ENCODE peak calls at places on chromosomes 11 and 22, in seven cellular contexts. O, D, T, B, P, J and N are unnamed samples.

GRCh38 chr11:46680164-46680760 is 20.2 kb downstream of the ARHGAP1 start:
- DNase-seq in O (no peak), D (no peak), T (no peak), B (no peak), P (no peak), J (no peak), N (no peak)

GRCh38 chr11:827146-827860 is 416 bp upstream of the CRACR2B start:
- DNase-seq in O (no peak), D (peak), T (no peak), B (no peak), P (no peak), J (peak), N (no peak)

GRCh38 chr11:19811391-19811790 is 98.8 kb downstream of the NAV2 start:
- DNase-seq in O (no peak), D (no peak), T (no peak), B (no peak), P (no peak), J (no peak), N (no peak)

GRCh38 chr11:29712616-29713015 is 304.2 kb downstream of the KCNA4 start:
- DNase-seq in O (no peak), D (no peak), T (no peak), B (no peak), P (no peak), J (no peak), N (no peak)

GRCh38 chr22:41401781-41402648 is 20.3 kb downstream of the TEF start:
- DNase-seq in O (no peak), D (peak), T (peak), B (peak), P (no peak), J (peak), N (peak)

GRCh38 chr11:108496643-108497256 is 1.4 kb downstream of the POGLUT3 start:
- DNase-seq in O (no peak), D (no peak), T (no peak), B (no peak), P (no peak), J (no peak), N (no peak)

GRCh38 chr22:45218974-45219373 is 21.7 kb downstream of the KIAA0930 start:
- DNase-seq in O (no peak), D (no peak), T (no peak), B (no peak), P (no peak), J (no peak), N (no peak)

GRCh38 chr11:12824281-12825041 is 150.2 kb downstream of the TEAD1 start:
- DNase-seq in O (no peak), D (peak), T (no peak), B (no peak), P (no peak), J (peak), N (no peak)

GRCh38 chr11:59267738-59268475 is 55.2 kb upstream of the MPEG1 start:
- DNase-seq in O (no peak), D (no peak), T (peak), B (no peak), P (no peak), J (no peak), N (peak)

GRCh38 chr11:9280655-9281301 is 15.6 kb upstream of the DENND5A start:
- DNase-seq in O (peak), D (peak), T (peak), B (peak), P (peak), J (no peak), N (no peak)

GRCh38 chr22:46056169-46057041 is 79.4 kb upstream of the WNT7B start:
- DNase-seq in O (no peak), D (peak), T (no peak), B (no peak), P (no peak), J (peak), N (no peak)

GRCh38 chr11:6812391-6813005 is 13.0 kb upstream of the OR6A2 start:
- DNase-seq in O (no peak), D (peak), T (no peak), B (no peak), P (peak), J (no peak), N (peak)

GRCh38 chr11:15697437-15698236 is 582.9 kb downstream of the INSC start:
- DNase-seq in O (no peak), D (no peak), T (no peak), B (no peak), P (no peak), J (no peak), N (no peak)

GRCh38 chr11:69823641-69824285 is 4.5 kb upstream of the FGF3 start:
- DNase-seq in O (no peak), D (no peak), T (no peak), B (no peak), P (no peak), J (no peak), N (no peak)

GRCh38 chr11:63892233-63892632 is 24.7 kb downstream of the RCOR2 start:
- DNase-seq in O (no peak), D (no peak), T (no peak), B (no peak), P (no peak), J (no peak), N (no peak)